ENCODE peak calls at places on chromosomes 12 and 14, in six cellular contexts. P is stimulated activated CD4-positive, alpha-beta T cell treated with anti-CD3 and anti-CD28 coated beads, Interleukin-1b, Interleukin-23, amount 100 ng/mL, for 24 hours; T is brain microvascular endothelial cell; N is T-cell; I is GOT3; W is effector memory CD8-positive, alpha-beta T cell. B is an unnamed sample.

GRCh38 chr12:89038831-89039509 is 313.3 kb downstream of the DUSP6 start:
- DNase-seq in P (no peak), T (no peak), N (no peak), I (no peak), W (no peak), B (no peak)

GRCh38 chr12:40802656-40803055 is 110.4 kb downstream of the CNTN1 start:
- DNase-seq in P (no peak), T (no peak), N (no peak), I (no peak), W (no peak), B (no peak)

GRCh38 chr14:85333313-85333712 is 196.6 kb upstream of the FLRT2 start:
- DNase-seq in P (no peak), T (peak), N (no peak), I (no peak), W (no peak), B (peak)

GRCh38 chr12:109385339-109386078 is 37.8 kb downstream of the MYO1H start:
- DNase-seq in P (no peak), T (peak), N (no peak), I (no peak), W (no peak), B (peak)

GRCh38 chr12:132201391-132202120 is 57.3 kb downstream of the NOC4L start:
- DNase-seq in P (no peak), T (no peak), N (no peak), I (no peak), W (no peak), B (no peak)

GRCh38 chr14:105846312-105846711 is 319.9 kb downstream of the TMEM121 start:
- DNase-seq in P (no peak), T (no peak), N (no peak), I (no peak), W (no peak), B (no peak)

GRCh38 chr14:75200451-75200850 is 24.0 kb upstream of the TMED10 start:
- DNase-seq in P (no peak), T (no peak), N (no peak), I (no peak), W (no peak), B (no peak)

GRCh38 chr14:24908592-24909236 is 141.2 kb downstream of the STXBP6 start:
- DNase-seq in P (no peak), T (no peak), N (no peak), I (no peak), W (no peak), B (no peak)

GRCh38 chr12:129911437-129912049 is 7.7 kb upstream of the TMEM132D start:
- DNase-seq in P (no peak), T (peak), N (no peak), I (no peak), W (peak), B (peak)

GRCh38 chr12:99386907-99387306 is 260.6 kb upstream of the GARIN6 start:
- DNase-seq in P (no peak), T (peak), N (no peak), I (no peak), W (no peak), B (peak)

GRCh38 chr12:89363084-89363483 is 10.8 kb upstream of the DUSP6 start:
- DNase-seq in P (no peak), T (no peak), N (no peak), I (no peak), W (no peak), B (no peak)

GRCh38 chr12:122013792-122014590 is 7.7 kb upstream of the BCL7A start:
- DNase-seq in P (no peak), T (no peak), N (no peak), I (no peak), W (no peak), B (no peak)

GRCh38 chr14:35331605-35332516 is 39.7 kb downstream of the PSMA6 start:
- DNase-seq in P (no peak), T (peak), N (no peak), I (no peak), W (no peak), B (no peak)

B was measured in AG08395.